ENCODE peak calls at places on chromosome 18, in four cellular contexts. Z is naive thymus-derived CD4-positive, alpha-beta T cell; Q is Right ventricle myocardium superior; R is nucleus accumbens. X is an unnamed sample.

GRCh38 chr18:76388261-76388660 is 106.8 kb downstream of the ZNF516 start:
- DNase-seq in R (no peak), Z (no peak), Q (no peak), X (no peak)

GRCh38 chr18:68764016-68764415 is 33.9 kb upstream of the CCDC102B start:
- DNase-seq in R (no peak), Q (no peak), Z (no peak), X (no peak)

GRCh38 chr18:76177160-76177559 is 317.9 kb downstream of the ZNF516 start:
- DNase-seq in Q (no peak), R (no peak), Z (no peak), X (no peak)

GRCh38 chr18:22563098-22563707 is 145.5 kb upstream of the CTAGE1 start:
- DNase-seq in Z (no peak), Q (no peak), R (no peak), X (no peak)

GRCh38 chr18:74184875-74185274 is 36.6 kb downstream of the TIMM21 start:
- DNase-seq in Z (no peak), Q (no peak), R (no peak), X (no peak)

GRCh38 chr18:62979172-62979571 is 263.8 kb downstream of the PHLPP1 start:
- DNase-seq in Q (peak; percentile 61), R (peak; percentile 73), Z (no peak), X (peak; percentile 63)

GRCh38 chr18:27298215-27298804 is 113.2 kb upstream of the CHST9 start:
- DNase-seq in R (no peak), Z (no peak), Q (no peak), X (no peak)

GRCh38 chr18:75407468-75408437 is 19.8 kb downstream of the SMIM21 start:
- DNase-seq in R (no peak), Q (no peak), Z (no peak), X (peak; percentile 13)

GRCh38 chr18:69898241-69898861 is 49.3 kb downstream of the CD226 start:
- DNase-seq in Z (peak; percentile 13), Q (no peak), R (no peak), X (no peak)